ENCODE peak calls at places on chromosomes 4 and X, in six cellular contexts. Y, K, P, H, N and R are unnamed samples.

GRCh38 chrX:136586386-136586785 is 54.4 kb downstream of the VGLL1 start:
- DNase-seq in Y (no peak), K (no peak), P (no peak), H (no peak), N (peak; percentile 38), R (no peak)

GRCh38 chr4:140372607-140373327 is 679 bp upstream of the SCOC start:
- DNase-seq in Y (peak; percentile 13), K (peak; percentile 24), P (peak; percentile 19), H (peak; percentile 35), N (peak; percentile 52), R (no peak)

GRCh38 chr4:89704651-89705395 is 132.1 kb downstream of the SNCA start:
- DNase-seq in Y (no peak), K (no peak), P (no peak), H (no peak), N (no peak), R (no peak)

GRCh38 chrX:121902463-121902862 is 855.1 kb downstream of the GLUD2 start:
- DNase-seq in Y (no peak), K (no peak), P (no peak), H (no peak), N (no peak), R (no peak)

GRCh38 chr4:150906987-150907633 is 108.0 kb downstream of the LRBA start:
- DNase-seq in Y (no peak), K (no peak), P (no peak), H (no peak), N (no peak), R (no peak)

GRCh38 chr4:123278755-123279154 is 117.8 kb upstream of the SPRY1 start:
- DNase-seq in Y (peak; percentile 51), K (no peak), P (no peak), H (no peak), N (no peak), R (no peak)

GRCh38 chrX:150326843-150327242 is 36.3 kb upstream of the MAMLD1 start:
- DNase-seq in Y (peak; percentile 7), K (no peak), P (no peak), H (no peak), N (no peak), R (no peak)

GRCh38 chr4:161663844-161664243 is 500.0 kb downstream of the FSTL5 start:
- DNase-seq in Y (no peak), K (no peak), P (no peak), H (no peak), N (no peak), R (no peak)